ENCODE peak calls at places on chromosomes 5 and 9, in eight cellular contexts. M is AG04450, H is left ventricle myocardium inferior, P is cardiac muscle cell, Z is transverse colon, W is PC-9, B is neuronal stem cell, N is NT2/D1. A is an unnamed sample.
A peak's percentile ranks its signal among the peaks of the same experiment; 100 is the strongest.

GRCh38 chr5:89069591-89069990 is 186.6 kb upstream of the MEF2C start:
- DNase-seq in M (no peak), H (no peak), P (no peak), Z (no peak), W (no peak), B (no peak), N (no peak), A (no peak)

GRCh38 chr9:134099123-134099761 is 31.4 kb upstream of the BRD3 start:
- DNase-seq in M (no peak), H (no peak), P (peak; percentile 17), Z (peak; percentile 60), W (peak; percentile 61), B (no peak), N (peak; percentile 5), A (peak; percentile 24)

GRCh38 chr9:134165357-134166315 is 1.3 kb upstream of the RNU6ATAC start:
- DNase-seq in M (no peak), H (no peak), P (no peak), Z (peak; percentile 28), W (no peak), B (no peak), N (no peak), A (peak; percentile 25)

GRCh38 chr5:34047147-34047546 is 4.1 kb upstream of the C1QTNF3 start:
- DNase-seq in M (no peak), H (no peak), P (no peak), Z (no peak), W (no peak), B (no peak), N (no peak), A (no peak)

GRCh38 chr9:132857031-132857430 is 21.1 kb downstream of the AK8 start:
- DNase-seq in M (peak; percentile 41), H (peak; percentile 43), P (no peak), Z (peak; percentile 43), W (no peak), B (no peak), N (no peak), A (peak; percentile 45)

GRCh38 chr5:905139-905642 is 12.5 kb downstream of the TRIP13 start:
- DNase-seq in M (no peak), H (no peak), P (no peak), Z (no peak), W (no peak), B (no peak), N (no peak), A (no peak)

GRCh38 chr5:168020522-168021294 is 270.7 kb upstream of the WWC1 start:
- DNase-seq in M (no peak), H (no peak), P (no peak), Z (no peak), W (no peak), B (no peak), N (no peak), A (no peak)

GRCh38 chr5:164302533-164303235 is 797.3 kb downstream of the MAT2B start:
- DNase-seq in M (no peak), H (no peak), P (no peak), Z (no peak), W (no peak), B (no peak), N (no peak), A (no peak)

GRCh38 chr5:89584339-89584956 is 701.5 kb upstream of the MEF2C start:
- DNase-seq in M (peak; percentile 37), H (no peak), P (no peak), Z (no peak), W (peak; percentile 39), B (no peak), N (no peak), A (no peak)

GRCh38 chr5:54514841-54515432 is 2.6 kb upstream of the SNX18 start:
- DNase-seq in M (peak; percentile 59), H (no peak), P (no peak), Z (no peak), W (no peak), B (no peak), N (no peak), A (no peak)

GRCh38 chr5:180233729-180234128 is 24.7 kb upstream of the RASGEF1C start:
- DNase-seq in M (no peak), H (no peak), P (no peak), Z (no peak), W (no peak), B (no peak), N (no peak), A (no peak)

GRCh38 chr9:126701820-126702500 is 88.2 kb downstream of the LMX1B start:
- DNase-seq in M (no peak), H (no peak), P (no peak), Z (no peak), W (no peak), B (no peak), N (no peak), A (no peak)

GRCh38 chr5:139817362-139817761 is 21.8 kb downstream of the PSD2 start:
- DNase-seq in M (no peak), H (no peak), P (no peak), Z (no peak), W (no peak), B (no peak), N (no peak), A (no peak)

GRCh38 chr9:99269429-99269828 is 47.3 kb downstream of the SEC61B start:
- DNase-seq in M (peak; percentile 30), H (no peak), P (no peak), Z (no peak), W (no peak), B (no peak), N (no peak), A (peak; percentile 9)
- H3K27me3 ChIP-seq in M (peaks cover 3% of the 10 kb centered on the region), H (no peaks in the 10 kb centered on the region), P (no peaks in the 10 kb centered on the region), Z (no peaks in the 10 kb centered on the region), W (no peaks in the 10 kb centered on the region), B (no peaks in the 10 kb centered on the region), N (no peaks in the 10 kb centered on the region), A (no peaks in the 10 kb centered on the region)

GRCh38 chr5:155087036-155087435 is 73.5 kb downstream of the KIF4B start:
- DNase-seq in M (no peak), H (no peak), P (no peak), Z (no peak), W (no peak), B (no peak), N (no peak), A (no peak)
- H3K9me3 ChIP-seq in M (no peaks in the 10 kb centered on the region), H (no peaks in the 10 kb centered on the region), P (no peaks in the 10 kb centered on the region), Z (no peaks in the 10 kb centered on the region), W (no peaks in the 10 kb centered on the region), B (no peaks in the 10 kb centered on the region), N (no peaks in the 10 kb centered on the region), A (peaks cover 2% of the 10 kb centered on the region)

GRCh38 chr9:89661956-89662717 is 57.3 kb downstream of the GADD45G start:
- DNase-seq in M (peak; percentile 55), H (peak; percentile 99), P (peak; percentile 96), Z (peak; percentile 98), W (no peak), B (peak; percentile 84), N (peak; percentile 97), A (peak; percentile 16)

GRCh38 chr9:89663264-89663970 is 58.6 kb downstream of the GADD45G start:
- DNase-seq in M (no peak), H (no peak), P (no peak), Z (no peak), W (no peak), B (no peak), N (no peak), A (no peak)

GRCh38 chr9:89664010-89664409 is 59.2 kb downstream of the GADD45G start:
- DNase-seq in M (no peak), H (no peak), P (no peak), Z (no peak), W (no peak), B (no peak), N (no peak), A (no peak)

GRCh38 chr9:89661391-89661949 is 56.7 kb downstream of the GADD45G start:
- DNase-seq in M (no peak), H (peak; percentile 41), P (peak; percentile 40), Z (peak; percentile 47), W (no peak), B (peak; percentile 12), N (no peak), A (no peak)

DNA sequence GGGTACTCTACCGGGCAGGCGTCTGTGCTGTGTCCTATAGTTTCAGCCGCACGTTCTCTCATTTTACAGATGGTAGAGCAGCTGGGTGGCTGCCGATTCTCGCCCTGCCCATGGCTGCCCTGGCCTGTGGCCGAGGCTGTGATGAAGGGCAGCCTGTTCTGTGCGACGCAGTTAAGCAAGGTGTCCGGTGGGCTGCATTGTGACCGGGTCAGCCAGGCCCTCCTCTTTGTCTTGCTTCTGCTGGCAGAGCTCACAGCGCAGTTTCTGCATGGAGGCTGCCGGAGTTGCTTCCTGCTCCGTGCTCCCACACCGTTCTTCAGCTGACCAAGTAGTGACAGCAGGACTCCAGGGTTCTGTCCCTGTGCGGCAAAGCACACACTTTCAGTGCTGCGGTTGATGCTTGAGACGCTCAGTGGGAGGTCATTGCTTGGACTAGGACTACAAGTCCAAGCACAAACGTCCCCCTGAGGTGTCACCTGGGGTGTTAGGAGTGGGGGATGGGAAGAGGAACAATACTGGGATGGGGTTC is 58.0 kb downstream of the GADD45G start:
- DNase-seq in M (no peak), H (no peak), P (no peak), Z (no peak), W (no peak), B (no peak), N (no peak), A (no peak)
- H3K4me3 ChIP-seq in M (no peak overlapping the region), H (peak overlapping the region; percentile 56), P (no peak overlapping the region), Z (no peak overlapping the region), W (no peak overlapping the region), B (peak overlapping the region; percentile 12), N (no peak overlapping the region), A (no peak overlapping the region)

GRCh38 chr9:21513431-21513830 is 31.3 kb upstream of the IFNE start:
- DNase-seq in M (no peak), H (no peak), P (no peak), Z (no peak), W (no peak), B (no peak), N (no peak), A (no peak)

GRCh38 chr9:21506910-21507795 is 25.0 kb upstream of the IFNE start:
- DNase-seq in M (peak; percentile 74), H (no peak), P (no peak), Z (no peak), W (peak; percentile 75), B (no peak), N (no peak), A (peak; percentile 82)

GRCh38 chr9:21505425-21506179 is 23.5 kb upstream of the IFNE start:
- DNase-seq in M (no peak), H (no peak), P (no peak), Z (no peak), W (no peak), B (no peak), N (no peak), A (peak; percentile 46)

GRCh38 chr9:21504894-21505293 is 22.8 kb upstream of the IFNE start:
- DNase-seq in M (no peak), H (no peak), P (no peak), Z (no peak), W (no peak), B (no peak), N (no peak), A (no peak)

GRCh38 chr9:21510806-21511205 is 28.7 kb upstream of the IFNE start:
- DNase-seq in M (no peak), H (no peak), P (no peak), Z (no peak), W (no peak), B (no peak), N (no peak), A (no peak)
- H3K27me3 ChIP-seq in M (no peaks in the 10 kb centered on the region), H (no peaks in the 10 kb centered on the region), P (no peaks in the 10 kb centered on the region), Z (no peaks in the 10 kb centered on the region), W (no peaks in the 10 kb centered on the region), B (no peaks in the 10 kb centered on the region), N (no peaks in the 10 kb centered on the region), A (no peaks in the 10 kb centered on the region)